ENCODE peak calls at places on chromosomes 11 and 22, in four cellular contexts. B is Calu3; E is stimulated activated CD4-positive, alpha-beta T cell treated with anti-CD3 and anti-CD28 coated beads, Interleukin-12 subunit alpha, Interleukin-12 subunit beta, amount 100 ng/mL, for 48 hours; S is mucosa of gallbladder. H is an unnamed sample.

GRCh38 chr11:441418-442274 is at the start of gene ANO9:
- DNase-seq in S (peak; percentile 44), B (peak; percentile 79), E (peak; percentile 48), H (peak; percentile 44)

GRCh38 chr22:30221121-30221992 is 25.2 kb downstream of the LIF start:
- DNase-seq in E (no peak), B (no peak), S (no peak), H (peak; percentile 61)

GRCh38 chr22:49553518-49554295 is 274.0 kb downstream of the BRD1 start:
- DNase-seq in E (no peak), B (no peak), S (no peak), H (no peak)

GRCh38 chr11:130865091-130865771 is 51.0 kb downstream of the SNX19 start:
- DNase-seq in E (no peak), B (no peak), S (no peak), H (no peak)

GRCh38 chr11:88576741-88577140 is 239.2 kb upstream of the CTSC start:
- DNase-seq in B (no peak), E (no peak), S (no peak), H (no peak)

GRCh38 chr11:76656571-76657081 is 13.9 kb downstream of the LRRC32 start:
- DNase-seq in E (no peak), S (no peak), B (no peak), H (no peak)

GRCh38 chr11:117842131-117842941 is 17.8 kb upstream of the FXYD2 start:
- DNase-seq in B (no peak), E (no peak), S (peak; percentile 47), H (no peak)

GRCh38 chr11:39617971-39618370 is 1841.5 kb downstream of the LRRC4C start:
- DNase-seq in S (no peak), E (no peak), B (no peak), H (no peak)

GRCh38 chr11:65454311-65454695 is 31.7 kb downstream of the NEAT1 start:
- DNase-seq in B (no peak), E (no peak), S (no peak), H (no peak)

GRCh38 chr11:71470956-71471355 is 18.0 kb downstream of the NADSYN1 start:
- DNase-seq in E (no peak), S (no peak), B (no peak), H (no peak)

GRCh38 chr11:62461740-62462522 is 43.1 kb downstream of the SCGB1A1 start:
- DNase-seq in E (no peak), B (no peak), S (no peak), H (no peak)

GRCh38 chr11:47111318-47111804 is 65.3 kb downstream of the ARFGAP2 start:
- DNase-seq in E (no peak), B (no peak), S (no peak), H (peak; percentile 14)

GRCh38 chr22:41442240-41442792 is 4.3 kb downstream of the TOB2 start:
- DNase-seq in E (no peak), B (no peak), S (no peak), H (no peak)